ENCODE peak calls at places on chromosomes 4 and X, in seven cellular contexts. T is gastrocnemius medialis, M is PC-3, E is hepatocyte, O is A549, D is colonic mucosa, X is mucosa of descending colon. V is an unnamed sample. For H3K4me1, the result is how much of the 10 kb centered on the place peaks cover.

GRCh38 chrX:103310592-103311400 is at the start of gene BEX2:
- DNase-seq in T (peak), M (peak), E (peak), O (peak), D (peak), X (peak), V (no peak)

GRCh38 chr4:189202182-189202868 is 738.3 kb upstream of the FRG1 start:
- DNase-seq in T (peak), M (peak), E (peak), O (peak), D (peak), X (peak), V (peak)

GRCh38 chr4:71417150-71417549 is 78.3 kb downstream of the SLC4A4 start:
- DNase-seq in T (no peak), M (no peak), E (peak), O (no peak), D (no peak), X (no peak), V (no peak)

GRCh38 chr4:94831607-94832006 is 73.9 kb downstream of the BMPR1B start:
- DNase-seq in T (no peak), M (no peak), E (no peak), O (no peak), D (no peak), X (no peak), V (no peak)

GRCh38 chrX:7261672-7262332 is 113.8 kb upstream of the PUDP start:
- DNase-seq in T (no peak), M (no peak), E (no peak), O (no peak), D (no peak), X (no peak), V (no peak)

GRCh38 chrX:104324461-104324860 is 69.7 kb upstream of the ESX1 start:
- DNase-seq in T (no peak), M (no peak), E (no peak), O (no peak), D (no peak), X (no peak), V (no peak)

GRCh38 chr4:111045992-111046391 is 423.1 kb upstream of the PITX2 start:
- DNase-seq in T (no peak), M (no peak), E (no peak), O (no peak), D (no peak), X (no peak), V (no peak)

GRCh38 chr4:64594723-64595122 is 185.5 kb upstream of the TECRL start:
- DNase-seq in T (no peak), M (no peak), E (no peak), O (no peak), D (no peak), X (no peak), V (no peak)

GRCh38 chr4:148059617-148060180 is 327.8 kb downstream of the ARHGAP10 start:
- DNase-seq in T (no peak), M (no peak), E (no peak), O (no peak), D (no peak), X (no peak), V (no peak)

GRCh38 chrX:37047776-37048175 is 39.6 kb downstream of the FAM47C start:
- DNase-seq in T (no peak), M (no peak), E (no peak), O (no peak), D (no peak), X (no peak), V (no peak)

GRCh38 chr4:156052116-156052515 is 98.5 kb upstream of the CTSO start:
- DNase-seq in T (no peak), M (no peak), E (no peak), O (no peak), D (no peak), X (no peak), V (no peak)

GRCh38 chr4:104128850-104129213 is 365.9 kb downstream of the CXXC4 start:
- DNase-seq in T (no peak), M (peak), E (peak), O (peak), D (no peak), X (no peak), V (no peak)

GRCh38 chrX:131066237-131066636 is 8.1 kb downstream of the ARHGAP36 start:
- DNase-seq in T (no peak), M (no peak), E (no peak), O (no peak), D (no peak), X (no peak), V (no peak)

GRCh38 chr4:8353158-8353495 is 83.6 kb downstream of the HTRA3 start:
- DNase-seq in T (no peak), M (no peak), E (no peak), O (no peak), D (no peak), X (no peak), V (no peak)

GRCh38 chr4:9703391-9703790 is 78.0 kb upstream of the DRD5 start:
- DNase-seq in T (no peak), M (peak), E (peak), O (peak), D (peak), X (peak), V (no peak)

GRCh38 chr4:53233396-53233795 is 132.5 kb downstream of the SCFD2 start:
- DNase-seq in T (no peak), M (no peak), E (no peak), O (no peak), D (no peak), X (no peak), V (no peak)

GRCh38 chrX:274904-275475 is 6.2 kb upstream of the PLCXD1 start:
- DNase-seq in T (peak), M (no peak), E (peak), O (no peak), D (peak), X (peak), V (no peak)

GRCh38 chr4:173526034-173526482 is 4.0 kb downstream of the HAND2 start:
- DNase-seq in T (no peak), M (no peak), E (no peak), O (no peak), D (no peak), X (no peak), V (no peak)

GRCh38 chr4:173025131-173025530 is 143.5 kb upstream of the GALNT7 start:
- DNase-seq in T (no peak), M (peak), E (peak), O (peak), D (peak), X (no peak), V (no peak)

GRCh38 chrX:155956649-155957048 is 40.8 kb upstream of the IL9R start:
- DNase-seq in T (no peak), M (no peak), E (no peak), O (no peak), D (no peak), X (no peak), V (no peak)

GRCh38 chrX:140425712-140426395 is 79.0 kb downstream of the SOX3 start:
- DNase-seq in T (no peak), M (no peak), E (no peak), O (no peak), D (no peak), X (no peak), V (no peak)

GRCh38 chrX:155747520-155747919 is 133.6 kb upstream of the VAMP7 start:
- DNase-seq in T (peak), M (peak), E (no peak), O (no peak), D (peak), X (peak), V (no peak)

GRCh38 chr4:112153222-112153791 is 8.1 kb downstream of the FAM241A start:
- DNase-seq in T (no peak), M (no peak), E (no peak), O (no peak), D (no peak), X (no peak), V (no peak)

GRCh38 chr4:85823295-85823694 is 348.3 kb downstream of the ARHGAP24 start:
- DNase-seq in T (no peak), M (peak), E (no peak), O (no peak), D (no peak), X (no peak), V (no peak)

GRCh38 chr4:141933978-141934377 is 297.6 kb downstream of the IL15 start:
- DNase-seq in T (no peak), M (peak), E (no peak), O (no peak), D (no peak), X (no peak), V (no peak)

GRCh38 chr4:6546681-6547447 is 28.1 kb upstream of the MAN2B2 start:
- DNase-seq in T (no peak), M (peak), E (peak), O (peak), D (peak), X (peak), V (no peak)
- H3K4me1 ChIP-seq in T (under half), M (under half), E (under half), O (under half), D (under half), X (under half), V (under half)

GRCh38 chr4:57091657-57092162 is 18.5 kb downstream of the IGFBP7 start:
- DNase-seq in T (no peak), M (no peak), E (no peak), O (no peak), D (no peak), X (no peak), V (no peak)
- H3K4me1 ChIP-seq in T (under half), M (under half), E (under half), O (half or more), D (under half), X (under half), V (under half)

GRCh38 chr4:18007625-18008024 is 13.9 kb downstream of the LCORL start:
- DNase-seq in T (no peak), M (no peak), E (no peak), O (no peak), D (no peak), X (no peak), V (no peak)
- H3K4me1 ChIP-seq in T (under half), M (under half), E (under half), O (under half), D (under half), X (under half), V (under half)

GRCh38 chr4:133146574-133147198 is 2.4 kb upstream of the PCDH10 start:
- DNase-seq in T (no peak), M (peak), E (peak), O (no peak), D (no peak), X (no peak), V (no peak)
- H3K4me1 ChIP-seq in T (under half), M (under half), E (under half), O (under half), D (under half), X (under half), V (half or more)

V was measured in esophagus squamous epithelium.